ENCODE peak calls at places on chromosomes 1 and 21, in eight cellular contexts. F is neural crest cell; X is pons; W is suprapubic skin; Y is CD8-positive, alpha-beta T cell; I is heart left ventricle; B is EH; R is stimulated activated CD4-positive, alpha-beta T cell treated with anti-CD3 and anti-CD28 coated beads, Interleukin-4, amount 100 ng/mL, for 24 hours. Z is an unnamed sample.

GRCh38 chr1:231039161-231040018 is 664 bp downstream of the FAM89A start:
- DNase-seq in W (no peak), I (peak), F (peak), Y (peak), B (peak), R (peak), X (peak), Z (no peak)

GRCh38 chr21:40204956-40205355 is 337.7 kb downstream of the PCP4 start:
- DNase-seq in X (no peak), F (no peak), R (no peak), I (no peak), Y (no peak), W (no peak), B (no peak), Z (no peak)

GRCh38 chr1:231139659-231140650 is 21.9 kb upstream of the TRIM67 start:
- DNase-seq in F (no peak), Y (no peak), I (no peak), W (no peak), B (peak), X (no peak), R (no peak), Z (peak)

GRCh38 chr1:41862411-41863221 is 56.1 kb downstream of the HIVEP3 start:
- DNase-seq in I (no peak), B (peak), F (no peak), W (no peak), R (peak), X (no peak), Y (no peak), Z (no peak)

GRCh38 chr1:198123146-198123545 is 33.7 kb upstream of the NEK7 start:
- DNase-seq in Y (no peak), W (no peak), F (no peak), R (no peak), I (no peak), X (no peak), B (peak), Z (no peak)

GRCh38 chr1:91751281-91751680 is 134.7 kb downstream of the TGFBR3 start:
- DNase-seq in Y (no peak), I (no peak), B (peak), X (peak), W (no peak), F (no peak), R (no peak), Z (no peak)

GRCh38 chr1:119373465-119373864 is 4.9 kb downstream of the HAO2 start:
- DNase-seq in X (no peak), W (no peak), F (no peak), I (no peak), B (peak), Y (no peak), R (no peak), Z (no peak)

GRCh38 chr1:215710340-215710971 is 143.4 kb downstream of the KCTD3 start:
- DNase-seq in R (no peak), B (peak), X (peak), I (no peak), F (peak), Y (no peak), W (no peak), Z (no peak)

GRCh38 chr1:115671176-115672062 is 29.6 kb downstream of the VANGL1 start:
- DNase-seq in F (no peak), Y (no peak), X (no peak), I (no peak), W (no peak), R (no peak), B (peak), Z (no peak)

GRCh38 chr1:236287757-236288619 is 6.2 kb upstream of the ERO1B start:
- DNase-seq in X (no peak), R (no peak), B (peak), Y (no peak), F (no peak), I (no peak), W (no peak), Z (no peak)

GRCh38 chr21:28215214-28215954 is 777.3 kb downstream of the LTN1 start:
- DNase-seq in X (no peak), R (no peak), I (no peak), Y (no peak), B (peak), F (no peak), W (no peak), Z (no peak)

GRCh38 chr1:65949230-65949626 is 156.5 kb downstream of the PDE4B start:
- DNase-seq in I (no peak), B (peak), R (no peak), W (no peak), F (no peak), X (no peak), Y (no peak), Z (no peak)

GRCh38 chr21:42392731-42393442 is 3.0 kb downstream of the TMPRSS3 start:
- DNase-seq in R (peak), X (no peak), Y (no peak), I (peak), B (no peak), F (no peak), W (no peak), Z (no peak)

GRCh38 chr1:156146749-156147405 is 6.5 kb upstream of the SEMA4A start:
- DNase-seq in X (peak), F (no peak), R (no peak), W (no peak), Y (no peak), B (peak), I (no peak), Z (no peak)

GRCh38 chr1:187715483-187715882 is 886.7 kb downstream of the PLA2G4A start:
- DNase-seq in F (no peak), X (no peak), I (no peak), R (no peak), Y (no peak), W (no peak), B (no peak), Z (no peak)

GRCh38 chr1:87129606-87130005 is 199.1 kb upstream of the LMO4 start:
- DNase-seq in I (peak), X (no peak), F (no peak), Y (no peak), B (no peak), R (no peak), W (no peak), Z (no peak)

Z was measured in AG04450.